ENCODE peak calls at places on chromosome 20, in seven cellular contexts. N is H54, X is epithelial cell of esophagus, L is endothelial cell, D is Peyer's patch, S is activated T-cell treated with anti-CD3 and anti-CD28 coated beads for 1 hour, W is prostate gland. R is an unnamed sample.
A peak's percentile ranks its signal among the peaks of the same experiment; 100 is the strongest.

GRCh38 chr20:6828794-6829423 is 61.4 kb downstream of the BMP2 start:
- DNase-seq in N (peak; percentile 4), X (peak; percentile 83), L (peak; percentile 73), D (peak; percentile 85), S (no peak), W (peak; percentile 46), R (peak; percentile 12)

GRCh38 chr20:44271915-44272663 is 25.0 kb downstream of the GDAP1L1 start:
- DNase-seq in N (no peak), X (no peak), L (peak; percentile 19), D (no peak), S (no peak), W (no peak), R (no peak)

GRCh38 chr20:57089701-57090144 is 176.7 kb downstream of the BMP7 start:
- DNase-seq in N (peak; percentile 70), X (peak; percentile 57), L (peak; percentile 93), D (peak; percentile 71), S (peak; percentile 43), W (peak; percentile 62), R (no peak)

GRCh38 chr20:53332022-53332824 is 261.4 kb downstream of the ZNF217 start:
- DNase-seq in N (no peak), X (no peak), L (no peak), D (no peak), S (no peak), W (no peak), R (no peak)

GRCh38 chr20:62317167-62317655 is 14.4 kb downstream of the ADRM1 start:
- DNase-seq in N (no peak), X (no peak), L (no peak), D (no peak), S (no peak), W (no peak), R (no peak)

GRCh38 chr20:45968081-45968671 is 3.8 kb downstream of the ZNF335 start:
- DNase-seq in N (no peak), X (no peak), L (no peak), D (no peak), S (no peak), W (no peak), R (no peak)

GRCh38 chr20:1813101-1813529 is 82.1 kb upstream of the SIRPA start:
- DNase-seq in N (peak; percentile 38), X (peak; percentile 47), L (no peak), D (peak; percentile 65), S (no peak), W (peak; percentile 43), R (peak; percentile 90)

GRCh38 chr20:34986311-34987287 is 30.9 kb downstream of the MYH7B start:
- DNase-seq in N (no peak), X (no peak), L (no peak), D (no peak), S (no peak), W (no peak), R (no peak)

GRCh38 chr20:38184098-38184497 is 19.0 kb upstream of the TGM2 start:
- DNase-seq in N (no peak), X (peak; percentile 94), L (no peak), D (no peak), S (no peak), W (no peak), R (peak; percentile 68)

GRCh38 chr20:34065260-34065659 is 46.8 kb downstream of the EIF2S2 start:
- DNase-seq in N (peak; percentile 46), X (peak; percentile 60), L (no peak), D (no peak), S (no peak), W (no peak), R (peak; percentile 82)

GRCh38 chr20:1331801-1332453 is 3.0 kb upstream of the SDCBP2 start:
- DNase-seq in N (peak; percentile 60), X (no peak), L (no peak), D (no peak), S (no peak), W (no peak), R (no peak)

GRCh38 chr20:1033751-1034419 is 31.8 kb upstream of the RSPO4 start:
- DNase-seq in N (no peak), X (no peak), L (no peak), D (no peak), S (no peak), W (no peak), R (no peak)

GRCh38 chr20:61560361-61560853 is 308.3 kb downstream of the CDH4 start:
- DNase-seq in N (peak; percentile 69), X (peak; percentile 14), L (no peak), D (no peak), S (no peak), W (no peak), R (peak; percentile 31)

GRCh38 chr20:54355631-54356280 is 119.6 kb upstream of the DOK5 start:
- DNase-seq in N (no peak), X (peak; percentile 53), L (no peak), D (no peak), S (no peak), W (no peak), R (no peak)